ENCODE peak calls at places on chromosomes 7 and 10, in eight cellular contexts. N, H, L, X, A, J, F and W are unnamed samples.

GRCh38 chr10:29955308-29955935 is 104.0 kb downstream of the JCAD start:
- DNase-seq in N (no peak), H (no peak), L (no peak), X (no peak), A (no peak), J (no peak), F (no peak), W (no peak)

GRCh38 chr7:134364619-134365037 is 47.9 kb upstream of the SLC35B4 start:
- DNase-seq in N (no peak), H (no peak), L (no peak), X (no peak), A (no peak), J (no peak), F (no peak), W (no peak)

GRCh38 chr7:97731736-97732370 is at the start of gene TAC1:
- DNase-seq in N (no peak), H (no peak), L (no peak), X (no peak), A (no peak), J (peak), F (peak), W (no peak)

GRCh38 chr10:91194497-91195179 is 25.8 kb upstream of the PCGF5 start:
- DNase-seq in N (no peak), H (no peak), L (no peak), X (no peak), A (no peak), J (no peak), F (no peak), W (no peak)

GRCh38 chr7:133652547-133652946 is 399.7 kb downstream of the EXOC4 start:
- DNase-seq in N (no peak), H (no peak), L (no peak), X (no peak), A (no peak), J (no peak), F (no peak), W (no peak)

GRCh38 chr10:125115409-125115808 is 45.0 kb downstream of the CTBP2 start:
- DNase-seq in N (no peak), H (no peak), L (no peak), X (no peak), A (no peak), J (no peak), F (no peak), W (no peak)

GRCh38 chr10:17655567-17656146 is 11.7 kb downstream of the STAM start:
- DNase-seq in N (no peak), H (no peak), L (no peak), X (no peak), A (no peak), J (no peak), F (no peak), W (no peak)

GRCh38 chr10:95290801-95291633 is at the start of gene PDLIM1:
- DNase-seq in N (peak), H (no peak), L (no peak), X (no peak), A (peak), J (peak), F (peak), W (peak)

GRCh38 chr7:139568346-139568675 is 44.8 kb downstream of the CLEC2L start:
- DNase-seq in N (no peak), H (no peak), L (no peak), X (no peak), A (no peak), J (no peak), F (no peak), W (no peak)

GRCh38 chr7:39683216-39683845 is 60.0 kb downstream of the RALA start:
- DNase-seq in N (no peak), H (no peak), L (no peak), X (no peak), A (no peak), J (no peak), F (no peak), W (no peak)

GRCh38 chr10:71143610-71144009 is 68.8 kb upstream of the UNC5B start:
- DNase-seq in N (no peak), H (no peak), L (no peak), X (no peak), A (no peak), J (no peak), F (no peak), W (no peak)

GRCh38 chr7:1567082-1567771 is 2.6 kb downstream of the PSMG3 start:
- DNase-seq in N (no peak), H (no peak), L (no peak), X (no peak), A (no peak), J (no peak), F (no peak), W (no peak)

GRCh38 chr10:126674741-126675515 is 4.4 kb upstream of the C10orf90 start:
- DNase-seq in N (no peak), H (no peak), L (no peak), X (no peak), A (no peak), J (no peak), F (no peak), W (no peak)

GRCh38 chr10:107103174-107104025 is 61.1 kb downstream of the SORCS1 start:
- DNase-seq in N (no peak), H (no peak), L (no peak), X (no peak), A (no peak), J (peak), F (peak), W (peak)

GRCh38 chr10:123136806-123137642 is 1.3 kb downstream of the HMX3 start:
- DNase-seq in N (no peak), H (peak), L (no peak), X (no peak), A (no peak), J (no peak), F (peak), W (no peak)

GRCh38 chr10:12656518-12657142 is 307.3 kb downstream of the CAMK1D start:
- DNase-seq in N (no peak), H (peak), L (peak), X (no peak), A (no peak), J (peak), F (no peak), W (no peak)

GRCh38 chr10:122551450-122551849 is 9.1 kb upstream of the DMBT1 start:
- DNase-seq in N (peak), H (no peak), L (no peak), X (no peak), A (no peak), J (peak), F (no peak), W (peak)